ENCODE peak calls at places on chromosomes 7 and 10, in ten cellular contexts. One of them, this sample, is unnamed.

GRCh38 chr7:94237417-94237816 is 157.3 kb upstream of the COL1A2 start:
- DNase-seq in HepG2: no peak
- DNase-seq in DND-41: no peak
- DNase-seq in mammary epithelial cell: no peak
- DNase-seq in GM23338: no peak
- DNase-seq in PC-9: no peak
- DNase-seq in GM12878: no peak
- DNase-seq in H1: no peak
- DNase-seq in neural progenitor cell: peak; percentile 13
- DNase-seq in GM23248: no peak
- DNase-seq in this sample: no peak

GRCh38 chr7:100693312-100694195 is 496 bp downstream of the GIGYF1 start:
- DNase-seq in DND-41: no peak
- DNase-seq in HepG2: no peak
- DNase-seq in PC-9: no peak
- DNase-seq in GM23248: peak; percentile 52
- DNase-seq in neural progenitor cell: peak; percentile 78
- DNase-seq in H1: no peak
- DNase-seq in mammary epithelial cell: no peak
- DNase-seq in GM23338: peak; percentile 41
- DNase-seq in GM12878: no peak
- DNase-seq in this sample: peak; percentile 26

GRCh38 chr7:100211342-100211780 is 8.4 kb upstream of the PVRIG start:
- DNase-seq in HepG2: no peak
- DNase-seq in GM23338: no peak
- DNase-seq in DND-41: peak; percentile 45
- DNase-seq in mammary epithelial cell: no peak
- DNase-seq in neural progenitor cell: no peak
- DNase-seq in H1: no peak
- DNase-seq in PC-9: no peak
- DNase-seq in GM12878: peak; percentile 68
- DNase-seq in GM23248: no peak
- DNase-seq in this sample: peak; percentile 68

GRCh38 chr7:84399661-84400060 is 205.1 kb upstream of the SEMA3A start:
- DNase-seq in neural progenitor cell: peak; percentile 16
- DNase-seq in DND-41: no peak
- DNase-seq in H1: no peak
- DNase-seq in GM23248: no peak
- DNase-seq in mammary epithelial cell: no peak
- DNase-seq in GM12878: no peak
- DNase-seq in HepG2: no peak
- DNase-seq in PC-9: no peak
- DNase-seq in GM23338: peak; percentile 12
- DNase-seq in this sample: no peak

GRCh38 chr10:79223346-79224048 is 123.8 kb upstream of the PPIF start:
- DNase-seq in GM23338: peak; percentile 46
- DNase-seq in HepG2: no peak
- DNase-seq in DND-41: no peak
- DNase-seq in GM12878: no peak
- DNase-seq in mammary epithelial cell: no peak
- DNase-seq in neural progenitor cell: peak; percentile 53
- DNase-seq in GM23248: no peak
- DNase-seq in PC-9: no peak
- DNase-seq in H1: no peak
- DNase-seq in this sample: no peak

GRCh38 chr7:45979275-45980180 is 58.5 kb upstream of the IGFBP3 start:
- DNase-seq in GM12878: no peak
- DNase-seq in HepG2: no peak
- DNase-seq in PC-9: peak; percentile 33
- DNase-seq in H1: no peak
- DNase-seq in GM23338: no peak
- DNase-seq in mammary epithelial cell: no peak
- DNase-seq in GM23248: peak; percentile 43
- DNase-seq in DND-41: no peak
- DNase-seq in neural progenitor cell: no peak
- DNase-seq in this sample: no peak

GRCh38 chr10:851891-852290 is 79.6 kb downstream of the LARP4B start:
- DNase-seq in GM23248: no peak
- DNase-seq in GM23338: no peak
- DNase-seq in DND-41: no peak
- DNase-seq in mammary epithelial cell: no peak
- DNase-seq in PC-9: no peak
- DNase-seq in H1: no peak
- DNase-seq in HepG2: no peak
- DNase-seq in neural progenitor cell: no peak
- DNase-seq in GM12878: peak; percentile 45
- DNase-seq in this sample: peak; percentile 64

GRCh38 chr10:17578603-17579002 is 38.6 kb downstream of the HACD1 start:
- DNase-seq in HepG2: no peak
- DNase-seq in GM23338: no peak
- DNase-seq in H1: no peak
- DNase-seq in GM12878: no peak
- DNase-seq in GM23248: no peak
- DNase-seq in DND-41: no peak
- DNase-seq in PC-9: no peak
- DNase-seq in mammary epithelial cell: no peak
- DNase-seq in neural progenitor cell: no peak
- DNase-seq in this sample: no peak

DNA sequence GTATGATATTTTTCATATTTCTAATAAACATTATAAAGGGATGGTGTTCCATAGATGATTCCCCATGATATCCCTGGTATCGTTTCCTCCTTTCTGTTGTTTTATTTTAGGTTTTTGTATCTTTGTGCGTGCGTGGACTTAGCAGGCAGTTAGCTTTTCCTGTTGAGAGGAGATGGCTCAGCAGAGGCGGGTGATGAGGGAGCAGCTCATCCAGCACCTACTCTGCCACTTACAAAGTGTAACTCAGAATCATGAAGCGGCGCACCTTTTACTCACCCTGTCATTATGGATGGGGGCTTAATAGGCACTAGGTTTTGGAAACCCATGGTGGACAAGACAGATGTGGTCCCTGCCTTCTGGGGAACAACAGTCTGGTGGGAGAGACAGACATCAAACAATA is 17.1 kb downstream of the FAM241B start:
- DNase-seq in GM12878: no peak
- DNase-seq in neural progenitor cell: no peak
- DNase-seq in H1: no peak
- DNase-seq in HepG2: no peak
- DNase-seq in mammary epithelial cell: no peak
- DNase-seq in PC-9: no peak
- DNase-seq in GM23248: no peak
- DNase-seq in DND-41: no peak
- DNase-seq in GM23338: no peak
- DNase-seq in this sample: no peak
- H2AFZ ChIP-seq in GM12878: no peak overlapping the region
- H2AFZ ChIP-seq in neural progenitor cell: no peak overlapping the region
- H2AFZ ChIP-seq in H1: no peak overlapping the region
- H2AFZ ChIP-seq in HepG2: no peak overlapping the region
- H2AFZ ChIP-seq in mammary epithelial cell: no peak overlapping the region
- H2AFZ ChIP-seq in PC-9: no peak overlapping the region
- H2AFZ ChIP-seq in GM23248: no peak overlapping the region
- H2AFZ ChIP-seq in DND-41: no peak overlapping the region
- H2AFZ ChIP-seq in GM23338: no peak overlapping the region
- H2AFZ ChIP-seq in this sample: no peak overlapping the region

GRCh38 chr10:95289921-95290421 is 832 bp downstream of the PDLIM1 start:
- DNase-seq in neural progenitor cell: no peak
- DNase-seq in GM23338: peak; percentile 30
- DNase-seq in H1: no peak
- DNase-seq in GM12878: no peak
- DNase-seq in GM23248: peak; percentile 52
- DNase-seq in DND-41: no peak
- DNase-seq in PC-9: no peak
- DNase-seq in HepG2: no peak
- DNase-seq in mammary epithelial cell: no peak
- DNase-seq in this sample: no peak

GRCh38 chr10:95290446-95290800 is 380 bp downstream of the PDLIM1 start:
- DNase-seq in mammary epithelial cell: no peak
- DNase-seq in GM23248: peak; percentile 54
- DNase-seq in HepG2: no peak
- DNase-seq in GM23338: peak; percentile 41
- DNase-seq in neural progenitor cell: peak; percentile 56
- DNase-seq in GM12878: no peak
- DNase-seq in H1: no peak
- DNase-seq in PC-9: no peak
- DNase-seq in DND-41: no peak
- DNase-seq in this sample: peak; percentile 50

GRCh38 chr10:95290801-95291633 is at the start of gene PDLIM1:
- DNase-seq in DND-41: no peak
- DNase-seq in GM23338: peak; percentile 81
- DNase-seq in PC-9: no peak
- DNase-seq in H1: no peak
- DNase-seq in HepG2: peak; percentile 55
- DNase-seq in neural progenitor cell: peak; percentile 81
- DNase-seq in GM23248: peak; percentile 87
- DNase-seq in mammary epithelial cell: peak; percentile 70
- DNase-seq in GM12878: no peak
- DNase-seq in this sample: peak; percentile 71

GRCh38 chr10:95289003-95289920 is 1.5 kb downstream of the PDLIM1 start:
- DNase-seq in H1: no peak
- DNase-seq in PC-9: peak; percentile 60
- DNase-seq in GM23248: peak; percentile 61
- DNase-seq in GM12878: no peak
- DNase-seq in DND-41: no peak
- DNase-seq in neural progenitor cell: peak; percentile 40
- DNase-seq in GM23338: peak; percentile 82
- DNase-seq in HepG2: no peak
- DNase-seq in mammary epithelial cell: peak; percentile 42
- DNase-seq in this sample: peak; percentile 41

DNA sequence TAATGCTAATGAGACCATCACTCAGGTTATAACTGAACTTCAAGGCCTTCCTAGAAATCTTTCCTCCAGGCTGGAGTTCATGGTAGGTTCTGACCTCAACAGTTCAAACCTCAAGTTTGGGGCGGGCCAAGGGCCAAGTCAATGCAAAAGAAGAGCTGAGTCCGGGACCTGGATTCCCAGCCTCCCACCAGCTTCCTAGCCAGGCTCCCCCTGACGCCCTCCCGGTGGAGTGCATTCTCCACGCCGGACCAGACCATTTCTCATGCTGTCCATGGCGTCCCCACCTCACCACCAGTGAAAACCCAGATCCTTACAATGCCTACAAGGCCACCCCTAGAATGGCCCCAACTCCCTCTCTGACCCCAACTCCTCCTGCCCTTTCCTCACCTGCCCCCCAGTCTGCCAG is 834 bp upstream of the PDLIM1 start:
- DNase-seq in DND-41: no peak
- DNase-seq in GM23248: no peak
- DNase-seq in PC-9: no peak
- DNase-seq in neural progenitor cell: no peak
- DNase-seq in mammary epithelial cell: no peak
- DNase-seq in H1: no peak
- DNase-seq in GM23338: no peak
- DNase-seq in GM12878: no peak
- DNase-seq in HepG2: no peak
- DNase-seq in this sample: no peak
- H2AFZ ChIP-seq in DND-41: no peak overlapping the region
- H2AFZ ChIP-seq in GM23248: peak overlapping the region; percentile 97
- H2AFZ ChIP-seq in PC-9: no peak overlapping the region
- H2AFZ ChIP-seq in neural progenitor cell: no peak overlapping the region
- H2AFZ ChIP-seq in mammary epithelial cell: peak overlapping the region; percentile 84
- H2AFZ ChIP-seq in H1: no peak overlapping the region
- H2AFZ ChIP-seq in GM23338: peak overlapping the region; percentile 92
- H2AFZ ChIP-seq in GM12878: no peak overlapping the region
- H2AFZ ChIP-seq in HepG2: no peak overlapping the region
- H2AFZ ChIP-seq in this sample: peak overlapping the region; percentile 42

GRCh38 chr10:120011359-120012132 is 119.0 kb downstream of the SEC23IP start:
- DNase-seq in GM12878: no peak
- DNase-seq in mammary epithelial cell: no peak
- DNase-seq in H1: peak; percentile 23
- DNase-seq in neural progenitor cell: peak; percentile 74
- DNase-seq in GM23248: no peak
- DNase-seq in HepG2: no peak
- DNase-seq in PC-9: no peak
- DNase-seq in DND-41: no peak
- DNase-seq in GM23338: peak; percentile 65
- DNase-seq in this sample: no peak

DNA sequence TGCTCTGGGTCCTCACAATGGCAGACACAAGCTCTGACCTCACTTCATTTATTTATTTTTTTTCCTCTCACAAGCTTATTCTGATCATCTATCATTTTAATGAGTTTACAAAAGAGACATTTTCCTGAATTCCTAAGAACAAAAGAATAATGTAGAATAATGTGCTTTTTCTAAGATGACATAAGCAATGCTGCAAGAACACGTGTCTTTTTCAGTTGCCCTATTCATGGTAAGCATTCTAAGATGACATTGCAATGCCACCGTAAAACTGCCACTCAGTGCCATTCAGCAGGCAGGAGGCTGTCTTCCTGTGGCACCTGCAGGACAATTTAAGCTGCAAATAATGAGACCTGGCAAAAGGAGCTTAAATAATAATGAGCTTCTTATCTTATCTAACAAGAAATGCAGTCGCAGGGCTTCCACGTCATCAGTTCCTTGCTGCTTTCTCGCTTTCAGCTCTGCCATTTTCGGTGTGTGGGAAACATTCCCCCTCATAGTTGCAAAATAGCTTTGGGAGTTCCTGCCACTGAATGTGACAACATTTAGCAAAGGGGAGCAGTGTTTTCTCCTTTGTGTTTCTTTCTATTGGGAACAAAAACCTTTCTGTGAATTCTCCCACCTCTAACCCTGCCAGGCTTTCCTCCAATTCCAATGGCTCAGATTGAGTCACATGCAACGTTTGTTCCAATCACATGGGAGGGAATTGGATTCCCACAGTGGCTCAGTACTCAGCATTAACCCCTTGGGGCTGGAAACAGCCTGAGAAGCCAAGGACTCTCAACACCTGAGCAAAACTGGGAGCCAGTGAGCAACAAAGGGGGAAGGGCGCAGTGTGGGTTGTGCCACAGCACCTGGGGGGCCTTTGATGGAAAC is 113.1 kb downstream of the SEC23IP start:
- DNase-seq in GM12878: no peak
- DNase-seq in GM23248: peak; percentile 2
- DNase-seq in HepG2: no peak
- DNase-seq in GM23338: peak; percentile 41
- DNase-seq in DND-41: no peak
- DNase-seq in neural progenitor cell: peak; percentile 43
- DNase-seq in H1: no peak
- DNase-seq in PC-9: no peak
- DNase-seq in mammary epithelial cell: no peak
- DNase-seq in this sample: no peak
- H2AFZ ChIP-seq in GM12878: no peak overlapping the region
- H2AFZ ChIP-seq in GM23248: no peak overlapping the region
- H2AFZ ChIP-seq in HepG2: no peak overlapping the region
- H2AFZ ChIP-seq in GM23338: peak overlapping the region; percentile 15
- H2AFZ ChIP-seq in DND-41: no peak overlapping the region
- H2AFZ ChIP-seq in neural progenitor cell: peak overlapping the region; percentile 89
- H2AFZ ChIP-seq in H1: peak overlapping the region; percentile 91
- H2AFZ ChIP-seq in PC-9: no peak overlapping the region
- H2AFZ ChIP-seq in mammary epithelial cell: peak overlapping the region; percentile 40
- H2AFZ ChIP-seq in this sample: no peak overlapping the region

DNA sequence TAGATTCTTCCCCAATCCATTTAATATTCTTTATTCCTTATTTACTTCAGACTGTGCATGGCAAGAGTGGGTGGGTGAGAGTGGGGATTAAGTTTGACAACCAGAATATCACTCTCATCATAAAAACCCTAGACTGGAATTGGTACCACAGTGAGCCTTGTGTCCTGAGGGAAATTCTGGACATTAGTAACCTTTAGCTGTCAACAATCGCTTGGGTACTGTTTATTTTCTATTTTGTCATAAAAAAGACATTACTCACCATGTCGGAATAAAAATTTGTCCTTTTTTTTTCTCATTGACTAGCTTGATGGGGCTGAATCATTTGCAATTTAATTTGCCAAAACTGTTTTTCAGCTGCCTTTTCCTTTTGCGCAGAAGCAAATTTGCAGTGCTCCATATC is 176.1 kb upstream of the SEMA3C start:
- DNase-seq in DND-41: no peak
- DNase-seq in neural progenitor cell: no peak
- DNase-seq in GM12878: no peak
- DNase-seq in GM23248: no peak
- DNase-seq in PC-9: no peak
- DNase-seq in GM23338: no peak
- DNase-seq in HepG2: no peak
- DNase-seq in H1: no peak
- DNase-seq in mammary epithelial cell: no peak
- DNase-seq in this sample: no peak
- H2AFZ ChIP-seq in DND-41: no peak overlapping the region
- H2AFZ ChIP-seq in neural progenitor cell: no peak overlapping the region
- H2AFZ ChIP-seq in GM12878: no peak overlapping the region
- H2AFZ ChIP-seq in GM23248: no peak overlapping the region
- H2AFZ ChIP-seq in PC-9: no peak overlapping the region
- H2AFZ ChIP-seq in GM23338: no peak overlapping the region
- H2AFZ ChIP-seq in HepG2: no peak overlapping the region
- H2AFZ ChIP-seq in H1: no peak overlapping the region
- H2AFZ ChIP-seq in mammary epithelial cell: peak overlapping the region; percentile 20
- H2AFZ ChIP-seq in this sample: no peak overlapping the region

This sample was measured in OCI-LY7.